ENCODE peak calls at places on chromosome 9, in five cellular contexts. I, Z, U, Y and R are unnamed samples. For H3K4me1, the result is how much of the 10 kb centered on the place peaks cover.

GRCh38 chr9:91805031-91805430 is 145.0 kb downstream of the ROR2 start:
- DNase-seq in I (no peak), Z (no peak), U (no peak), Y (no peak), R (no peak)

GRCh38 chr9:88898033-88898432 is 93.2 kb upstream of the S1PR3 start:
- DNase-seq in I (no peak), Z (no peak), U (no peak), Y (no peak), R (no peak)

GRCh38 chr9:133642708-133643361 is 6.7 kb downstream of the DBH start:
- DNase-seq in I (no peak), Z (no peak), U (no peak), Y (no peak), R (no peak)

GRCh38 chr9:109619310-109619709 is 121.2 kb upstream of the PTPN3 start:
- DNase-seq in I (no peak), Z (no peak), U (no peak), Y (no peak), R (no peak)

GRCh38 chr9:21964925-21965385 is 29.2 kb downstream of the CDKN2A start:
- DNase-seq in I (peak), Z (no peak), U (peak), Y (no peak), R (no peak)

GRCh38 chr9:127805620-127806019 is 2.9 kb downstream of the FPGS start:
- DNase-seq in I (no peak), Z (peak), U (peak), Y (no peak), R (peak)

GRCh38 chr9:16202221-16202620 is 649.4 kb downstream of the CCDC171 start:
- DNase-seq in I (no peak), Z (no peak), U (no peak), Y (no peak), R (no peak)

GRCh38 chr9:130193119-130193518 is 20.9 kb downstream of the NCS1 start:
- DNase-seq in I (no peak), Z (no peak), U (no peak), Y (no peak), R (peak)

GRCh38 chr9:137286980-137287383 is 9.5 kb downstream of the TOR4A start:
- DNase-seq in I (no peak), Z (peak), U (peak), Y (peak), R (peak)

GRCh38 chr9:86659413-86660046 is 287.8 kb downstream of the GAS1 start:
- DNase-seq in I (no peak), Z (no peak), U (no peak), Y (no peak), R (no peak)

GRCh38 chr9:120474579-120475243 is 105.3 kb downstream of the CDK5RAP2 start:
- DNase-seq in I (no peak), Z (no peak), U (peak), Y (no peak), R (no peak)

GRCh38 chr9:127931092-127931881 is 710 bp upstream of the PIP5KL1 start:
- DNase-seq in I (no peak), Z (no peak), U (peak), Y (peak), R (peak)

GRCh38 chr9:78295731-78296130 is 1.2 kb upstream of the PSAT1 start:
- DNase-seq in I (no peak), Z (no peak), U (peak), Y (no peak), R (no peak)

GRCh38 chr9:26565131-26565530 is 327.5 kb downstream of the CAAP1 start:
- DNase-seq in I (no peak), Z (no peak), U (no peak), Y (no peak), R (no peak)

DNA sequence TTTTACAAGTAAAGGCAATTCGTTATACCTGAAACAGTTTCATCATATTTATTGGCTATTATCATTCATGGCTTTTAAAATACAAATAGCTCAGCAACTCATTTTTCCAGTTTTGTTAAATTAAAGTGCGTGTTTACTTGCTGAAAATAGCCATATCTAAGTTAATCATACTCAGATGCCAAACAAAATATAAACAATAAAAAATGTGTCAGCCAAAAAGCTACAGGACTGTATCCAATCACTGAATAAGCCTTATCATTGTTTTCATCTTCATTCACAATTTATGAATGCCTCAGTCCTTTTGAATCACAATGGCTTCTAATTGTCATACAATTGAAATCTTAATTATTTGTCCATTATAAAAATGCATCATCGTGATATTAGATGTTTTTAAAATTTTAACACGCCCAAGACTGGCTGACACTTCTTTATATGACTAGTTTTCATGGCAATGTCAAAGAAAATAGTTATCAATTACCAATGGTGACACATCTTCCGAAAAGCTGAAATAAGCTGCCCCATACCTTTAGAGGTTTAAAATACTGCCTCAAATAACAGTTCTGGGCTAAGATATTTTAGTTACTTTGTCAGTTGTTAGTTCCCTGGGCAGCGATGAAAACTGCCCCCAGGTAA is 1.9 kb downstream of the NFIB start:
- DNase-seq in I (no peak), Z (no peak), U (no peak), Y (no peak), R (no peak)
- H3K4me3 ChIP-seq in I (no peak), Z (peak), U (peak), Y (peak), R (peak)

DNA sequence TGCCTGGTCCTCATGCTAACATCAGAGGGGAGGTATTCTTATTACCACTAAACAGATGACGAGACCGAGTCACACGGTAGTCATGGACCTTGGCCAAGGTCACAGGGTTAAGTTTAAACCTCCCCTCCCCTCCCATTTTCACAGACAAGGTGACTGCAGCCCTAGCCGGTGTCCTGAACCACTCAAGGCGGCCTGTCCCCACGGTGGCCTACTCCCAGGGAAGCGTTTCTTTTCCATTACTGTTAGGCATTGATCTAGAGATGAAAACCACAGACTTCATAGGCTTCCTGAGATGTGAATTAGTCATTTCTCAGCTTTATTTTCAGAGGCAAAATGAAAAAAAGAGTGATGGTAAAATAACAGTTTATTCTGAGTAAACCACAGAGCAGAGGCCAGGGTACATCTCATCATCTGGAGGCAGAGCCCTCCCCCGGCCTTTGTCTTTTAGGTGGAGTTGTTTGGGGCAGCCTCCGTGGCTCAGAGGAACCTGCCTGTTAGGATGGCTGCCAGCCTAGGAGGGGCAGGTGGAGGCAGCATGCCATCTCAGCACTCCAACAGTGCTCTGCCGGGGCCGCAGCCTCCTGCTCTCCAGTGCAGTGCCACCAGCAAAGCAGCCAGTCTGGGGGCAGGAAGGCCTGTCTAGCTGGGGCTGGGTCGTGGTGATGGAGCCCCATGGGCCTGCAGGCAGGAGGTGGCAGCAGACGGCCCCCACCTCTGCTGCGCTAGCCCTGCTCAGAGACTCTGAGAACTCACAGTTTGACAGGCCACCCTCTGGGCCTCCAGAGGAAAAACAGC is 71.2 kb downstream of the RAPGEF1 start:
- DNase-seq in I (no peak), Z (peak), U (peak), Y (no peak), R (peak)
- H3K4me1 ChIP-seq in I (under half), Z (half or more), U (under half), Y (under half), R (under half)

GRCh38 chr9:97470076-97470475 is 31.4 kb upstream of the TMOD1 start:
- DNase-seq in I (no peak), Z (peak), U (no peak), Y (peak), R (peak)
- TF ChIP-seq CTCF in I (no peak), Z (peak), U (peak), Y (peak), R (peak)

GRCh38 chr9:129108805-129109370 is 1.7 kb downstream of the CRAT start:
- DNase-seq in I (no peak), Z (no peak), U (no peak), Y (no peak), R (no peak)

GRCh38 chr9:129109952-129110739 is 447 bp downstream of the CRAT start:
- DNase-seq in I (no peak), Z (peak), U (peak), Y (peak), R (peak)

GRCh38 chr9:129110740-129111142 is at the start of gene CRAT:
- DNase-seq in I (peak), Z (peak), U (peak), Y (peak), R (peak)

GRCh38 chr9:129108083-129108804 is 2.3 kb downstream of the CRAT start:
- DNase-seq in I (no peak), Z (no peak), U (no peak), Y (no peak), R (no peak)

DNA sequence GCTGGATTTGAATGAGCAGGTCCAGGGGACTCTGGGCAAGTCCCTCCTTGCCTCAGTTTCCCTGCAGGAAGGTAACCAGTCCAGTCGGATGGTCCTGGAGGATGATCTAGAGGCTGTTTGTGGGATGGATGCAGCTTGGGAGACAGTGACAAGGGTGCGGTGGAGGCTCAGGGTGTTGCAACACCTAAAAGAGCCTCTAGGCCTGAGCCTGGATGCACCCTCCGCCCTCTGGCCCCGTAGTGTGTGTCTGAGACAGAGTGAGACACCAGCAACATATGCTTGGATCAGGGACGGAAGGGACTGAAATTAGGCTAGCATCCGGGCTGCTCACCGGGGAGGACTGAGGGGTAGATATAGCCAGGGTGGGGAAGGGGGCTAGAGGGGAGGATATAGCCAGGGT is 1.1 kb downstream of the CRAT start:
- DNase-seq in I (no peak), Z (peak), U (peak), Y (no peak), R (peak)
- H3K4me3 ChIP-seq in I (no peak), Z (no peak), U (peak), Y (no peak), R (no peak)

GRCh38 chr9:37239921-37240320 is 119.5 kb downstream of the ZCCHC7 start:
- DNase-seq in I (no peak), Z (no peak), U (no peak), Y (no peak), R (no peak)
- H3K4me1 ChIP-seq in I (under half), Z (under half), U (under half), Y (under half), R (under half)

GRCh38 chr9:13386324-13386723 is 106.8 kb upstream of the MPDZ start:
- DNase-seq in I (no peak), Z (no peak), U (no peak), Y (no peak), R (no peak)

GRCh38 chr9:13383216-13383615 is 103.7 kb upstream of the MPDZ start:
- DNase-seq in I (no peak), Z (no peak), U (no peak), Y (no peak), R (no peak)

GRCh38 chr9:13388157-13388556 is 108.7 kb upstream of the MPDZ start:
- DNase-seq in I (peak), Z (no peak), U (peak), Y (no peak), R (no peak)

GRCh38 chr9:13386935-13387667 is 107.6 kb upstream of the MPDZ start:
- DNase-seq in I (no peak), Z (no peak), U (peak), Y (no peak), R (no peak)

DNA sequence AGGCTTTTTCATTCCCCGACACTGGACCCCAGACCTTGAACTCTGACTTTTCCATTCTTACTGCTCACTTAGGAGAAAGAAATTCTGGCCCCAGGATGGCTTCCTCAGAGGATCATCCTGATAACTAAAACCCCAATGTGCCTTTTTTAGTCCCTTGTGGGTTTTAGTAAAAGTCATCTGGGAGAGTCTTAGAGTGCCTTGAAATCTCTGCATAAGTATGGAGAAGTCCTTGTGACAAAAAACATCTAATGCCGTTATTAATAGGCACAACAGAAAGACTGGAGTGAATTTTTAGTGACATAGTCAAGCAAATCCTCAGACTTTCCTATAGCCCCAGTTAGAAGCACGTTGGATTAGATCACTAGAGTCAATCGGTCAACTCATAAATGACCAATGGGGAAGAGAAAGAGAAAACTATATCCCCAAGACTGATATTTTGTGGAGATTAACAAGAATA is 108.2 kb upstream of the MPDZ start:
- DNase-seq in I (no peak), Z (no peak), U (no peak), Y (no peak), R (no peak)
- TF ChIP-seq CTCF in I (no peak), Z (no peak), U (no peak), Y (no peak), R (no peak)